ENCODE peak calls at places on chromosomes 12 and 14, in four cellular contexts. One of them, this sample, is unnamed.

GRCh38 chr12:128652136-128652751 is 171.5 kb downstream of the SLC15A4 start:
- DNase-seq in activated CD4-positive, alpha-beta T cell treated with anti-CD3 and anti-CD28 coated beads for 4 hours: no peak
- DNase-seq in NCI-H524: no peak
- DNase-seq in body of pancreas: no peak
- DNase-seq in this sample: no peak

GRCh38 chr14:102183922-102184677 is 44.4 kb downstream of the WDR20 start:
- DNase-seq in body of pancreas: no peak
- DNase-seq in NCI-H524: no peak
- DNase-seq in activated CD4-positive, alpha-beta T cell treated with anti-CD3 and anti-CD28 coated beads for 4 hours: no peak
- DNase-seq in this sample: no peak

GRCh38 chr14:103524002-103524785 is 1.6 kb upstream of the CKB start:
- DNase-seq in body of pancreas: peak; percentile 53
- DNase-seq in NCI-H524: no peak
- DNase-seq in activated CD4-positive, alpha-beta T cell treated with anti-CD3 and anti-CD28 coated beads for 4 hours: no peak
- DNase-seq in this sample: no peak

GRCh38 chr14:75435473-75435872 is 7.7 kb downstream of the JDP2 start:
- DNase-seq in body of pancreas: no peak
- DNase-seq in activated CD4-positive, alpha-beta T cell treated with anti-CD3 and anti-CD28 coated beads for 4 hours: no peak
- DNase-seq in NCI-H524: no peak
- DNase-seq in this sample: no peak

GRCh38 chr14:58151701-58152568 is at the start of gene ARMH4:
- DNase-seq in activated CD4-positive, alpha-beta T cell treated with anti-CD3 and anti-CD28 coated beads for 4 hours: peak; percentile 67
- DNase-seq in body of pancreas: peak; percentile 82
- DNase-seq in NCI-H524: peak; percentile 93
- DNase-seq in this sample: peak; percentile 77

GRCh38 chr12:81558031-81558430 is 201.1 kb downstream of the PPFIA2 start:
- DNase-seq in body of pancreas: no peak
- DNase-seq in activated CD4-positive, alpha-beta T cell treated with anti-CD3 and anti-CD28 coated beads for 4 hours: no peak
- DNase-seq in NCI-H524: no peak
- DNase-seq in this sample: no peak

GRCh38 chr12:57583008-57583831 is 7.8 kb upstream of the PIP4K2C start:
- DNase-seq in activated CD4-positive, alpha-beta T cell treated with anti-CD3 and anti-CD28 coated beads for 4 hours: peak; percentile 64
- DNase-seq in body of pancreas: peak; percentile 76
- DNase-seq in NCI-H524: peak; percentile 30
- DNase-seq in this sample: peak; percentile 85

GRCh38 chr12:12645485-12645884 is 33.8 kb downstream of the CREBL2 start:
- DNase-seq in NCI-H524: no peak
- DNase-seq in activated CD4-positive, alpha-beta T cell treated with anti-CD3 and anti-CD28 coated beads for 4 hours: peak; percentile 34
- DNase-seq in body of pancreas: no peak
- DNase-seq in this sample: peak; percentile 69

GRCh38 chr12:75209782-75210138 is at the start of gene KCNC2:
- DNase-seq in NCI-H524: no peak
- DNase-seq in activated CD4-positive, alpha-beta T cell treated with anti-CD3 and anti-CD28 coated beads for 4 hours: no peak
- DNase-seq in body of pancreas: no peak
- DNase-seq in this sample: no peak

GRCh38 chr12:12608557-12608957 is 3.1 kb upstream of the CREBL2 start:
- DNase-seq in NCI-H524: peak; percentile 25
- DNase-seq in body of pancreas: no peak
- DNase-seq in activated CD4-positive, alpha-beta T cell treated with anti-CD3 and anti-CD28 coated beads for 4 hours: no peak
- DNase-seq in this sample: no peak

GRCh38 chr14:31893156-31893813 is 183.8 kb upstream of the ARHGAP5 start:
- DNase-seq in NCI-H524: no peak
- DNase-seq in activated CD4-positive, alpha-beta T cell treated with anti-CD3 and anti-CD28 coated beads for 4 hours: no peak
- DNase-seq in body of pancreas: peak; percentile 17
- DNase-seq in this sample: no peak

GRCh38 chr12:56377310-56377988 is 14.8 kb upstream of the APOF start:
- DNase-seq in NCI-H524: no peak
- DNase-seq in activated CD4-positive, alpha-beta T cell treated with anti-CD3 and anti-CD28 coated beads for 4 hours: no peak
- DNase-seq in body of pancreas: no peak
- DNase-seq in this sample: no peak

GRCh38 chr14:103031956-103032355 is 25.4 kb downstream of the CDC42BPB start:
- DNase-seq in NCI-H524: peak; percentile 26
- DNase-seq in activated CD4-positive, alpha-beta T cell treated with anti-CD3 and anti-CD28 coated beads for 4 hours: no peak
- DNase-seq in body of pancreas: no peak
- DNase-seq in this sample: no peak